ENCODE peak calls at places on chromosomes 1 and 21, in seven cellular contexts. One of them, this sample, is unnamed.

GRCh38 chr1:150564051-150564991 is 15.1 kb downstream of the MCL1 start:
- DNase-seq in body of pancreas: peak
- DNase-seq in transverse colon: peak
- DNase-seq in heart left ventricle: no peak
- DNase-seq in tibial nerve: no peak
- DNase-seq in spleen: peak
- DNase-seq in IMR-90: no peak
- DNase-seq in this sample: no peak

GRCh38 chr1:245388687-245389086 is 233.9 kb downstream of the KIF26B start:
- DNase-seq in body of pancreas: no peak
- DNase-seq in transverse colon: no peak
- DNase-seq in heart left ventricle: no peak
- DNase-seq in tibial nerve: no peak
- DNase-seq in spleen: no peak
- DNase-seq in IMR-90: no peak
- DNase-seq in this sample: no peak

GRCh38 chr1:177913762-177914540 is 55.9 kb downstream of the SEC16B start:
- DNase-seq in body of pancreas: peak
- DNase-seq in transverse colon: peak
- DNase-seq in heart left ventricle: no peak
- DNase-seq in tibial nerve: peak
- DNase-seq in spleen: no peak
- DNase-seq in IMR-90: peak
- DNase-seq in this sample: no peak

GRCh38 chr1:206419250-206419649 is 51.0 kb upstream of the IKBKE start:
- DNase-seq in body of pancreas: no peak
- DNase-seq in transverse colon: peak
- DNase-seq in heart left ventricle: no peak
- DNase-seq in tibial nerve: no peak
- DNase-seq in spleen: no peak
- DNase-seq in IMR-90: no peak
- DNase-seq in this sample: no peak

GRCh38 chr1:47680815-47681475 is 243.1 kb downstream of the FOXD2 start:
- DNase-seq in body of pancreas: no peak
- DNase-seq in transverse colon: no peak
- DNase-seq in heart left ventricle: peak
- DNase-seq in tibial nerve: no peak
- DNase-seq in spleen: peak
- DNase-seq in IMR-90: no peak
- DNase-seq in this sample: no peak

GRCh38 chr1:235027076-235027861 is 101.4 kb downstream of the TOMM20 start:
- DNase-seq in body of pancreas: no peak
- DNase-seq in transverse colon: no peak
- DNase-seq in heart left ventricle: no peak
- DNase-seq in tibial nerve: no peak
- DNase-seq in spleen: peak
- DNase-seq in IMR-90: no peak
- DNase-seq in this sample: no peak

GRCh38 chr1:59666106-59666505 is 148.6 kb upstream of the HOOK1 start:
- DNase-seq in body of pancreas: no peak
- DNase-seq in transverse colon: no peak
- DNase-seq in heart left ventricle: no peak
- DNase-seq in tibial nerve: no peak
- DNase-seq in spleen: no peak
- DNase-seq in IMR-90: no peak
- DNase-seq in this sample: no peak

GRCh38 chr1:37233606-37234005 is 199.3 kb upstream of the GRIK3 start:
- DNase-seq in body of pancreas: no peak
- DNase-seq in transverse colon: no peak
- DNase-seq in heart left ventricle: no peak
- DNase-seq in tibial nerve: no peak
- DNase-seq in spleen: no peak
- DNase-seq in IMR-90: no peak
- DNase-seq in this sample: no peak

GRCh38 chr1:9589144-9589718 is 520 bp downstream of the TMEM201 start:
- DNase-seq in body of pancreas: peak
- DNase-seq in transverse colon: peak
- DNase-seq in heart left ventricle: no peak
- DNase-seq in tibial nerve: no peak
- DNase-seq in spleen: peak
- DNase-seq in IMR-90: peak
- DNase-seq in this sample: no peak

GRCh38 chr1:116508984-116509980 is 61.5 kb downstream of the CD58 start:
- DNase-seq in body of pancreas: no peak
- DNase-seq in transverse colon: peak
- DNase-seq in heart left ventricle: no peak
- DNase-seq in tibial nerve: no peak
- DNase-seq in spleen: no peak
- DNase-seq in IMR-90: peak
- DNase-seq in this sample: no peak

GRCh38 chr21:27359141-27359540 is 392.3 kb upstream of the ADAMTS5 start:
- DNase-seq in body of pancreas: no peak
- DNase-seq in transverse colon: no peak
- DNase-seq in heart left ventricle: no peak
- DNase-seq in tibial nerve: no peak
- DNase-seq in spleen: no peak
- DNase-seq in IMR-90: peak
- DNase-seq in this sample: no peak

GRCh38 chr1:230857822-230858221 is 10.5 kb downstream of the C1orf198 start:
- DNase-seq in body of pancreas: no peak
- DNase-seq in transverse colon: no peak
- DNase-seq in heart left ventricle: no peak
- DNase-seq in tibial nerve: no peak
- DNase-seq in spleen: no peak
- DNase-seq in IMR-90: peak
- DNase-seq in this sample: no peak

GRCh38 chr1:101236546-101237228 is at the start of gene S1PR1:
- DNase-seq in body of pancreas: peak
- DNase-seq in transverse colon: peak
- DNase-seq in heart left ventricle: peak
- DNase-seq in tibial nerve: peak
- DNase-seq in spleen: peak
- DNase-seq in IMR-90: peak
- DNase-seq in this sample: no peak

GRCh38 chr1:170309389-170310013 is 163.7 kb downstream of the NTMT2 start:
- DNase-seq in body of pancreas: peak
- DNase-seq in transverse colon: no peak
- DNase-seq in heart left ventricle: no peak
- DNase-seq in tibial nerve: no peak
- DNase-seq in spleen: no peak
- DNase-seq in IMR-90: peak
- DNase-seq in this sample: no peak

GRCh38 chr1:239253032-239253431 is 133.3 kb upstream of the CHRM3 start:
- DNase-seq in body of pancreas: no peak
- DNase-seq in transverse colon: no peak
- DNase-seq in heart left ventricle: no peak
- DNase-seq in tibial nerve: no peak
- DNase-seq in spleen: no peak
- DNase-seq in IMR-90: no peak
- DNase-seq in this sample: no peak

GRCh38 chr1:81877940-81878339 is 77.2 kb downstream of the ADGRL2 start:
- DNase-seq in body of pancreas: no peak
- DNase-seq in transverse colon: no peak
- DNase-seq in heart left ventricle: no peak
- DNase-seq in tibial nerve: no peak
- DNase-seq in spleen: no peak
- DNase-seq in IMR-90: no peak
- DNase-seq in this sample: no peak

GRCh38 chr1:12075195-12076114 is 12.4 kb downstream of the TNFRSF8 start:
- DNase-seq in body of pancreas: peak
- DNase-seq in transverse colon: no peak
- DNase-seq in heart left ventricle: peak
- DNase-seq in tibial nerve: peak
- DNase-seq in spleen: peak
- DNase-seq in IMR-90: peak
- DNase-seq in this sample: no peak

DNA sequence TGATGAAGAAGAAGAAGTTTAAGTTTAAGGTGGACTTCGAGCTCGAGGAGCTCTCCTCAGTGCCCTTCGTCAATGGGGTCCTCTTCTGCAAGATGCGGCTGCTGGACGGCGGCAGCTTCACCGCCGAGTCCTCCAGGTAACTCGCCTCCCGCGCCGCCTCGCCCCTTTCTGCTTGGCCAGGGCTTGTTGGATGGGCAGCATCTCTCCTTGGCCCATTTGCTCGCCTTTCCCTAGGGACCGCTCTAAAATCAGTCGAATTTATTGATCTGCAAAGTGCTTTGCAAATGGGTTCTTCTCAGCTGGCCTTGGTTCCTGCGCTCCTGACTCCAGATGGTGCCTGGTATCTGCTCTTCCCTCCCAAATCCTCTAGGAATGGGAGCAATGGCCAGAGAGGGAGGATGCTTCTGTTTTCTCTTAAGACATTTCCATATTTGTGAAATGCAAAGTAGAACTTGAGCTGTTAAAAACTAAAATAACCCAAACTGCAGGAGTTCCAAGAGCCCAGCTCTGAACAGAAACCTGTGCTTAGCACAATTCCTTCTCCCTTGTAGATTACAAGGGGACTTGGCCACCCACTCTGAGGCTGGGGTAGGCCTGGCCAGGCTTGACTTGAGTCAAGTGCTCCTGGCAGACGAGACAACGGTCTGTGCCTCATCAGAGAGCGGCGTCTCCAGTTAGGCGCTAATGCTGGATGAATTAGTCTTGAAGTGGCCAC is 687 bp downstream of the EEIG2 start:
- DNase-seq in body of pancreas: peak
- DNase-seq in transverse colon: peak
- DNase-seq in heart left ventricle: peak
- DNase-seq in tibial nerve: peak
- DNase-seq in spleen: peak
- DNase-seq in IMR-90: peak
- DNase-seq in this sample: peak
- TF ChIP-seq POLR2A in body of pancreas: no peak
- TF ChIP-seq POLR2A in transverse colon: peak
- TF ChIP-seq POLR2A in heart left ventricle: no peak
- TF ChIP-seq POLR2A in tibial nerve: peak
- TF ChIP-seq POLR2A in spleen: no peak
- TF ChIP-seq POLR2A in IMR-90: no peak
- TF ChIP-seq POLR2A in this sample: no peak

DNA sequence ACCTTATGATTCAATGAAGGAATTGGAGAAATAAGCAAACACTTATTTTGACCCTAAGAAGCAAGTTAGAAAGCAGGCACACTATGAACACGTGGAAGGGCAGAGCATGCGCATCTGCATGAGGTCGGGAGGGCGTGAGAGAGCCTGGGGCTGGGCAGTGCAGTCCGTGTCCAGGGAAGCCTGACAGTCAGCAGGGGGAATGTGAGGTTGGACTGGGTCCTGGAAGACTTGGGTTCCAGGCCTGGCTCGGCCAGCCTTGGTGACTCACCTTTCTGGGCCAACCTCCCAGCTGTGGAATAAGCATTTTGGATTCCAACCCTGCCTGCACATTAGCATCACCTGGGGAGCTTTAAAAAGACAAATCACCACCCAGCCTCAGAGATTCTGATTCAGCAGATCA is 26.6 kb upstream of the LMX1A start:
- DNase-seq in body of pancreas: no peak
- DNase-seq in transverse colon: peak
- DNase-seq in heart left ventricle: peak
- DNase-seq in tibial nerve: peak
- DNase-seq in spleen: no peak
- DNase-seq in IMR-90: peak
- DNase-seq in this sample: no peak
- TF ChIP-seq CTCF in body of pancreas: no peak
- TF ChIP-seq CTCF in transverse colon: no peak
- TF ChIP-seq CTCF in heart left ventricle: no peak
- TF ChIP-seq CTCF in tibial nerve: no peak
- TF ChIP-seq CTCF in spleen: no peak
- TF ChIP-seq CTCF in IMR-90: no peak
- TF ChIP-seq CTCF in this sample: no peak

DNA sequence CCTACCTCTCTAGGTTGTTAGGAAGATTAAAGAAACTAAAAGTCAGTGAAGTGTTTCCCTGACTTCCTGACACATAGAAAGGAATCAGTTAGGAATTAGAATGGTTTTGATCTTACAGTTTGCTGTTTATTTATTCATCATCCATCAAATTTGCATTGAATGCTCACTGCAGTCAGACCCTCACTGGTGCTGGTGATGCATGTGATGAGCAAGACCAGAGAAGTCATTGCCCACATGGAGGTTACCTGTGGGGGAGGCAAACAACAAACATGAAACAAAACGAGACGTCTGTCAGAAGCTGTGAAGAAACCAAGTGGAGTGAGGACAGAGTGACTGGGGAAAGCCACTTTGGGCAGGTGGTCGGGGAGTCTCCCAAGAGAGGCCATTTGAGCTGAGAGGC is 6.4 kb downstream of the CTPS1 start:
- DNase-seq in body of pancreas: no peak
- DNase-seq in transverse colon: no peak
- DNase-seq in heart left ventricle: no peak
- DNase-seq in tibial nerve: no peak
- DNase-seq in spleen: no peak
- DNase-seq in IMR-90: no peak
- DNase-seq in this sample: no peak
- H3K27ac ChIP-seq in body of pancreas: no peak
- H3K27ac ChIP-seq in transverse colon: peak
- H3K27ac ChIP-seq in heart left ventricle: no peak
- H3K27ac ChIP-seq in tibial nerve: no peak
- H3K27ac ChIP-seq in spleen: no peak
- H3K27ac ChIP-seq in IMR-90: no peak
- H3K27ac ChIP-seq in this sample: peak

GRCh38 chr1:43533615-43534014 is 2.9 kb downstream of the PTPRF start:
- DNase-seq in body of pancreas: no peak
- DNase-seq in transverse colon: no peak
- DNase-seq in heart left ventricle: no peak
- DNase-seq in tibial nerve: no peak
- DNase-seq in spleen: no peak
- DNase-seq in IMR-90: no peak
- DNase-seq in this sample: no peak

GRCh38 chr1:43530483-43531452 is at the start of gene PTPRF:
- DNase-seq in body of pancreas: peak
- DNase-seq in transverse colon: peak
- DNase-seq in heart left ventricle: peak
- DNase-seq in tibial nerve: no peak
- DNase-seq in spleen: peak
- DNase-seq in IMR-90: peak
- DNase-seq in this sample: no peak

GRCh38 chr1:43532716-43533115 is 2.0 kb downstream of the PTPRF start:
- DNase-seq in body of pancreas: no peak
- DNase-seq in transverse colon: no peak
- DNase-seq in heart left ventricle: no peak
- DNase-seq in tibial nerve: no peak
- DNase-seq in spleen: peak
- DNase-seq in IMR-90: no peak
- DNase-seq in this sample: no peak

GRCh38 chr1:43531906-43532584 is 1.4 kb downstream of the PTPRF start:
- DNase-seq in body of pancreas: no peak
- DNase-seq in transverse colon: no peak
- DNase-seq in heart left ventricle: no peak
- DNase-seq in tibial nerve: no peak
- DNase-seq in spleen: no peak
- DNase-seq in IMR-90: no peak
- DNase-seq in this sample: no peak

DNA sequence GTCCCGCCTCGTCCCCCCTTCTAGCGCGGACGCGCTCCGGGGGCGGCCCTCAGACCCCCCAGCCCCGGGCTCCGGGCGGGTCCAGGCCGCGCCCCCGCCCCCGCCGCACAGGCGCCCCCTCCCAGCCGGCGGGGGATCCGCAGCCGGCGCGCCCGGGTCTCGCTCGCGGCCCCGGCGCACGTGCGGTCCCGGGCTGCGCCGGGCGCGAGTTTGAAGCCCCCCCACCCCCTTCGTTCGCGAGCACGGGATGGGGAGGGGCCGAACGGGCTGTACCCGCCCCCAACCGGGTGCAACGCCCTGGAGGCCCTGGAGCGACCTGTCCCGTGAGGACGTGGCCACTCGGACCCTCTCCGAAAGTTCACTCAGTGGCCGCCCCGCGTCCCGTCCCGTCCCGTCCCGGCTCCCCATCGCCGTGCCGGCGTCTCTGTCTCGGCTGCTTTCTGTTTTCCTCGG is 796 bp downstream of the PTPRF start:
- DNase-seq in body of pancreas: peak
- DNase-seq in transverse colon: peak
- DNase-seq in heart left ventricle: no peak
- DNase-seq in tibial nerve: no peak
- DNase-seq in spleen: no peak
- DNase-seq in IMR-90: no peak
- DNase-seq in this sample: no peak
- TF ChIP-seq POLR2A in body of pancreas: no peak
- TF ChIP-seq POLR2A in transverse colon: peak
- TF ChIP-seq POLR2A in heart left ventricle: no peak
- TF ChIP-seq POLR2A in tibial nerve: no peak
- TF ChIP-seq POLR2A in spleen: no peak
- TF ChIP-seq POLR2A in IMR-90: no peak
- TF ChIP-seq POLR2A in this sample: no peak